ENCODE peak calls at places on chromosome 4, in four cellular contexts. G is CD8-positive, alpha-beta T cell; K is AG08396; L is KG1. Q is an unnamed sample.

GRCh38 chr4:57404463-57404862 is 294.3 kb upstream of the IGFBP7 start:
- DNase-seq in G (no peak), K (no peak), L (no peak), Q (no peak)

GRCh38 chr4:2721586-2721985 is 34.5 kb downstream of the TNIP2 start:
- DNase-seq in G (no peak), K (no peak), L (no peak), Q (no peak)

GRCh38 chr4:151576627-151577026 is 167.7 kb downstream of the FHIP1A start:
- DNase-seq in G (no peak), K (no peak), L (no peak), Q (no peak)

GRCh38 chr4:99808260-99808857 is 8.3 kb upstream of the DAPP1 start:
- DNase-seq in G (peak; percentile 69), K (peak; percentile 54), L (peak; percentile 38), Q (peak; percentile 14)

GRCh38 chr4:16646459-16646858 is 252.0 kb downstream of the LDB2 start:
- DNase-seq in G (no peak), K (no peak), L (no peak), Q (no peak)

GRCh38 chr4:127416092-127416491 is 216.7 kb upstream of the INTU start:
- DNase-seq in G (no peak), K (no peak), L (no peak), Q (no peak)

GRCh38 chr4:40747436-40747835 is 2.3 kb upstream of the NSUN7 start:
- DNase-seq in G (no peak), K (no peak), L (no peak), Q (no peak)

GRCh38 chr4:131488772-131489171 is 1660.3 kb upstream of the PCDH10 start:
- DNase-seq in G (no peak), K (no peak), L (no peak), Q (no peak)

GRCh38 chr4:1843852-1844251 is 12.1 kb downstream of the LETM1 start:
- DNase-seq in G (no peak), K (no peak), L (no peak), Q (no peak)

GRCh38 chr4:158778065-158778711 is 9.4 kb downstream of the FNIP2 start:
- DNase-seq in G (no peak), K (no peak), L (no peak), Q (no peak)

Q was measured in HFFc6.